ENCODE peak calls at places on chromosomes 7 and 10, in ten cellular contexts. B, X, A, T, M, C, U, D, Q and W are unnamed samples.

GRCh38 chr10:18159596-18159995 is 19.4 kb downstream of the CACNB2 start:
- DNase-seq in C (no peak), B (no peak), T (no peak), X (no peak), U (no peak), A (no peak), M (no peak), Q (no peak), D (no peak), W (no peak)

GRCh38 chr7:22582860-22583640 is 83.1 kb upstream of the STEAP1B start:
- DNase-seq in M (peak), B (no peak), D (no peak), X (no peak), Q (peak), T (no peak), U (no peak), A (peak), C (no peak), W (no peak)

GRCh38 chr7:14606101-14606500 is 296.4 kb downstream of the DGKB start:
- DNase-seq in A (no peak), T (no peak), B (no peak), U (no peak), X (no peak), Q (no peak), M (peak), D (no peak), C (no peak), W (no peak)

GRCh38 chr10:124545756-124546369 is 84.2 kb downstream of the LHPP start:
- DNase-seq in T (no peak), B (no peak), M (no peak), U (no peak), Q (no peak), A (no peak), C (no peak), D (no peak), X (no peak), W (no peak)

GRCh38 chr10:130430852-130431704 is 294.9 kb downstream of the GLRX3 start:
- DNase-seq in U (no peak), D (no peak), T (no peak), X (no peak), A (no peak), C (no peak), Q (no peak), M (no peak), B (no peak), W (no peak)

GRCh38 chr7:96933067-96933645 is 72.2 kb upstream of the DLX6 start:
- DNase-seq in T (no peak), B (no peak), D (no peak), A (no peak), Q (no peak), M (no peak), X (no peak), C (no peak), U (no peak), W (no peak)

GRCh38 chr7:133931053-133931452 is 196.1 kb upstream of the LRGUK start:
- DNase-seq in T (no peak), C (no peak), A (no peak), M (no peak), B (no peak), X (no peak), Q (no peak), D (no peak), U (no peak), W (no peak)

GRCh38 chr10:58511765-58512469 is 755 bp upstream of the BICC1 start:
- DNase-seq in U (peak), C (peak), A (peak), D (no peak), X (no peak), T (peak), B (no peak), M (peak), Q (no peak), W (no peak)

GRCh38 chr10:58299580-58299979 is 30.6 kb downstream of the CISD1 start:
- DNase-seq in D (peak), M (peak), B (peak), Q (peak), C (no peak), X (no peak), U (peak), A (peak), T (no peak), W (peak)

GRCh38 chr10:31242902-31243301 is 76.1 kb upstream of the ZEB1 start:
- DNase-seq in Q (peak), X (no peak), A (peak), U (peak), C (no peak), B (peak), T (no peak), D (peak), M (peak), W (peak)

GRCh38 chr10:89921422-89921821 is 220.0 kb downstream of the KIF20B start:
- DNase-seq in M (no peak), C (no peak), X (no peak), U (no peak), T (no peak), B (no peak), D (no peak), A (peak), Q (no peak), W (no peak)

GRCh38 chr7:12423995-12424745 is 20.5 kb upstream of the VWDE start:
- DNase-seq in M (no peak), C (no peak), T (no peak), X (no peak), B (no peak), D (no peak), A (no peak), Q (no peak), U (no peak), W (no peak)

GRCh38 chr7:71491331-71491730 is 359.4 kb downstream of the GALNT17 start:
- DNase-seq in M (no peak), T (no peak), D (no peak), C (no peak), Q (no peak), U (no peak), X (no peak), A (no peak), B (no peak), W (no peak)

GRCh38 chr10:5731559-5731958 is 46.9 kb downstream of the TASOR2 start:
- DNase-seq in C (no peak), B (no peak), X (no peak), U (no peak), D (no peak), M (no peak), A (no peak), T (no peak), Q (no peak), W (no peak)

GRCh38 chr10:49502358-49502757 is 36.6 kb downstream of the ERCC6 start:
- DNase-seq in C (no peak), M (peak), U (no peak), T (no peak), B (no peak), A (no peak), Q (no peak), X (no peak), D (no peak), W (no peak)

GRCh38 chr7:1533569-1534329 is 3.2 kb downstream of the MAFK start:
- DNase-seq in M (peak), X (no peak), U (peak), C (peak), Q (peak), A (peak), D (no peak), T (no peak), B (peak), W (peak)

GRCh38 chr7:19772323-19772722 is 1.1 kb downstream of the TMEM196 start:
- DNase-seq in C (no peak), X (no peak), M (no peak), B (no peak), T (no peak), Q (no peak), U (no peak), A (no peak), D (no peak), W (no peak)

GRCh38 chr10:1267148-1267547 is 211.0 kb downstream of the WDR37 start:
- DNase-seq in X (no peak), Q (no peak), B (no peak), M (no peak), U (no peak), D (no peak), T (no peak), A (no peak), C (no peak), W (no peak)

GRCh38 chr10:35928017-35928619 is 286.0 kb upstream of the FZD8 start:
- DNase-seq in B (no peak), U (no peak), D (no peak), X (no peak), A (no peak), Q (no peak), C (no peak), T (no peak), M (no peak), W (no peak)

GRCh38 chr7:135361788-135362187 is 128.2 kb downstream of the STRA8 start:
- DNase-seq in U (no peak), M (no peak), Q (no peak), D (no peak), B (no peak), X (no peak), T (no peak), C (no peak), A (peak), W (no peak)

GRCh38 chr10:92064506-92064905 is 140.9 kb downstream of the BTAF1 start:
- DNase-seq in X (no peak), C (no peak), Q (no peak), B (no peak), U (no peak), A (no peak), D (no peak), T (no peak), M (peak), W (no peak)

GRCh38 chr10:25965584-25965983 is 31.6 kb downstream of the MYO3A start:
- DNase-seq in U (no peak), B (no peak), D (no peak), X (no peak), T (no peak), C (no peak), Q (no peak), M (no peak), A (no peak), W (no peak)

GRCh38 chr10:125162181-125162906 is 2.0 kb upstream of the CTBP2 start:
- DNase-seq in C (no peak), M (no peak), T (no peak), U (no peak), A (no peak), D (no peak), B (no peak), Q (no peak), X (peak), W (no peak)

GRCh38 chr10:96974348-96974747 is 142.2 kb downstream of the LCOR start:
- DNase-seq in Q (no peak), M (peak), A (no peak), U (no peak), X (no peak), D (no peak), B (no peak), T (no peak), C (no peak), W (peak)

GRCh38 chr10:102504976-102505300 is 1.2 kb downstream of the SUFU start:
- DNase-seq in B (no peak), M (no peak), Q (no peak), X (no peak), D (no peak), U (no peak), A (no peak), C (no peak), T (no peak), W (no peak)

GRCh38 chr7:44084695-44085094 is 2.4 kb upstream of the POLM start:
- DNase-seq in X (no peak), A (no peak), M (peak), U (no peak), D (no peak), T (no peak), B (no peak), C (no peak), Q (no peak), W (no peak)

GRCh38 chr10:79404231-79404609 is 41.2 kb downstream of the ZCCHC24 start:
- DNase-seq in M (peak), C (peak), U (peak), D (peak), A (no peak), X (peak), Q (peak), T (peak), B (no peak), W (no peak)

GRCh38 chr10:44046605-44047004 is 338.3 kb downstream of the CXCL12 start:
- DNase-seq in T (no peak), A (no peak), M (peak), D (no peak), C (no peak), X (no peak), U (no peak), B (no peak), Q (no peak), W (no peak)

GRCh38 chr7:11281953-11282352 is 308.3 kb downstream of the PHF14 start:
- DNase-seq in M (no peak), D (no peak), T (no peak), C (no peak), A (no peak), B (no peak), Q (no peak), X (no peak), U (no peak), W (peak)

GRCh38 chr10:79292789-79293746 is 54.2 kb upstream of the PPIF start:
- DNase-seq in D (peak), M (no peak), B (peak), C (no peak), X (no peak), T (no peak), A (no peak), U (peak), Q (peak), W (peak)

GRCh38 chr7:73770002-73770859 is at the start of gene CLDN3:
- DNase-seq in X (no peak), M (no peak), Q (no peak), B (no peak), T (no peak), C (no peak), U (peak), D (peak), A (peak), W (peak)

GRCh38 chr10:76168437-76168836 is 737.0 kb downstream of the LRMDA start:
- DNase-seq in M (no peak), Q (no peak), T (no peak), D (no peak), B (no peak), U (no peak), A (no peak), C (no peak), X (no peak), W (no peak)

GRCh38 chr7:2537981-2538851 is 17.1 kb downstream of the BRAT1 start:
- DNase-seq in B (no peak), M (no peak), X (no peak), C (no peak), A (no peak), U (peak), Q (no peak), D (no peak), T (peak), W (no peak)

GRCh38 chr10:116608683-116609594 is 11.8 kb upstream of the PNLIPRP2 start:
- DNase-seq in B (no peak), Q (no peak), A (no peak), X (no peak), M (no peak), C (no peak), T (no peak), D (no peak), U (no peak), W (no peak)

GRCh38 chr10:67606572-67606971 is 89.4 kb downstream of the CTNNA3 start:
- DNase-seq in D (no peak), A (peak), X (no peak), U (no peak), T (no peak), C (no peak), M (peak), B (no peak), Q (peak), W (no peak)

DNA sequence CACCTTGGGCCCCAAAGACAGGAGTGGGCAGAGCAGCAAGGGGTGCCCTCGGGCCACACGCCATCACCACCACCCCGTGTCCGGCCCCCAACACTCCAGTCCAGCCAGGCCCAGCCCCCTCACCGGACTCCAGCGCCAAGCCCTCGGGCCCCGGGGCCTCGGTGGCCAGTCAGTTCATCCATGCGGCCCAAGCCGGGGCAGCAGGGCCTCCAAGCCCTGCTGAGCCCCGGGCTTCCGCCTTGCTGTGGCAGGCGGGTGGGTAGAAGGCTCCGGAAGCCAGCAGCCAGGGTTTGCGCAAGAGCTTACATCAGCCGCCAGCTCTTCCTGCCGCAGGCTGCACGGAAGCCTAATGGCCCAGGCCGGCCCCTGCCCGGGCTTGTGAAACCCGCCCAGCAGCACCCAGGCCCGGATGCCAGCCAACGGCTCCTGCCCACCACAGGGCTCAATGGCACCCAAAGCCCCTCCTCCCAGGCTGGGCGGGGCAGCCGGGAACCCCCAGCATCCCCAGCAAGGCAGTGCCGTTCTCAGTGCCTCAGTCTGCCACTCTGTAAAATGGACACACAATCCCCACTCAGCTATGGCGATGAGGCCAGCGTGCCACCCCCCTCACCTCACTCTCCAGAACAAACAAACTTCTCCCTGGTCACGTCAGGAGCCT is 26.5 kb downstream of the TNRC18 start:
- DNase-seq in A (peak), T (peak), X (peak), M (peak), B (peak), U (peak), C (peak), Q (peak), D (peak), W (peak)
- TF ChIP-seq POLR2A in A (peak), T (no peak), X (no peak), M (no peak), B (peak), U (peak), C (no peak), Q (peak), D (peak), W (peak)

DNA sequence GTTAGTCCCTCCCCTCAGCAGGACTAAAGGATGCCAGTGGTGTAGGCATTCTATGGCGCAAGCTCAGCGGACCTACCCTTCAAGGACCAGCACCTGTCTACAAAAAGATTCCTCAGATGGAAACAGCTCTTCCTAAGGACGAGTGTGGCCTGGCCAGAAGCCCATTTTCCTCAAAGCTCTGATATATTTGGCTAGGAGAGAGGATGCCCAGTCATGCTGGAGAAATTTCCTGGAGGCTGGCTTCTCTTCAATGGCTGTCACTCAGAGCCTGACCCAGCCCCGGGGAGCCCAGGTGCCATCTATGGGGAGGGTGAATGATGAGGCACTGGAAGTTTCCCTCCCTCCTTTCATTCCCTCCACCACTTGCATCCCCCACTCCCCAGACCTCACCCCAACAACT is 111.5 kb downstream of the PLXNA4 start:
- DNase-seq in B (no peak), T (peak), X (no peak), A (no peak), Q (peak), U (no peak), D (no peak), C (no peak), M (no peak), W (no peak)
- TF ChIP-seq POLR2A in B (no peak), T (no peak), X (no peak), A (no peak), Q (no peak), U (no peak), D (no peak), C (no peak), M (no peak), W (no peak)

GRCh38 chr10:38093816-38094157 is 350 bp upstream of the ZNF37A start:
- DNase-seq in C (no peak), T (no peak), B (no peak), M (no peak), A (no peak), Q (no peak), D (no peak), U (no peak), X (no peak), W (no peak)

GRCh38 chr10:38094923-38095574 is 912 bp downstream of the ZNF37A start:
- DNase-seq in C (no peak), Q (no peak), B (peak), X (no peak), M (no peak), A (no peak), D (no peak), U (no peak), T (no peak), W (peak)

GRCh38 chr10:38094158-38094922 is at the start of gene ZNF37A:
- DNase-seq in X (peak), D (peak), B (peak), U (peak), C (peak), T (peak), Q (peak), A (peak), M (peak), W (peak)
- TF ChIP-seq POLR2A in X (peak), D (peak), B (no peak), U (peak), C (no peak), T (peak), Q (peak), A (peak), M (peak), W (peak)

GRCh38 chr7:47474937-47475879 is 106.7 kb downstream of the TNS3 start:
- DNase-seq in A (peak), M (peak), U (peak), T (peak), X (peak), D (peak), B (peak), Q (peak), C (peak), W (peak)
- TF ChIP-seq POLR2A in A (no peak), M (peak), U (peak), T (no peak), X (peak), D (no peak), B (no peak), Q (peak), C (peak), W (no peak)

GRCh38 chr7:139775829-139776266 is 1.9 kb downstream of the HIPK2 start:
- DNase-seq in C (peak), Q (peak), A (peak), D (peak), X (peak), U (peak), T (no peak), B (peak), M (peak), W (peak)
- TF ChIP-seq POLR2A in C (no peak), Q (no peak), A (no peak), D (no peak), X (no peak), U (no peak), T (peak), B (no peak), M (peak), W (no peak)

GRCh38 chr10:15858895-15859294 is 1.4 kb downstream of the MINDY3 start:
- DNase-seq in D (no peak), U (no peak), C (no peak), B (no peak), X (no peak), M (no peak), T (no peak), A (no peak), Q (no peak), W (no peak)

GRCh38 chr10:15857001-15857608 is 3.2 kb downstream of the MINDY3 start:
- DNase-seq in B (no peak), D (no peak), U (no peak), Q (no peak), M (no peak), C (no peak), T (no peak), X (no peak), A (no peak), W (no peak)

GRCh38 chr10:15859531-15859864 is 809 bp downstream of the MINDY3 start:
- DNase-seq in A (no peak), B (no peak), M (no peak), U (no peak), Q (no peak), T (no peak), C (no peak), X (no peak), D (no peak), W (no peak)

GRCh38 chr10:15860692-15861201 is 440 bp upstream of the MINDY3 start:
- DNase-seq in C (no peak), B (no peak), A (no peak), X (no peak), M (no peak), U (no peak), D (no peak), T (no peak), Q (no peak), W (no peak)

GRCh38 chr10:15859865-15860691 is at the start of gene MINDY3:
- DNase-seq in U (peak), D (peak), T (peak), Q (peak), M (peak), A (peak), B (peak), X (peak), C (peak), W (peak)
- TF ChIP-seq POLR2A in U (no peak), D (no peak), T (peak), Q (peak), M (no peak), A (peak), B (peak), X (no peak), C (peak), W (peak)

GRCh38 chr7:25852249-25852994 is 299.6 kb upstream of the NFE2L3 start:
- DNase-seq in B (no peak), U (no peak), X (no peak), A (no peak), T (no peak), C (no peak), D (peak), Q (no peak), M (no peak), W (no peak)
- TF ChIP-seq POLR2A in B (no peak), U (no peak), X (no peak), A (no peak), T (no peak), C (no peak), D (peak), Q (no peak), M (no peak), W (no peak)